ENCODE peak calls at places on chromosomes 2 and 18, in five cellular contexts. S is AG10803, G is astrocyte of the spinal cord, H is epithelial cell of esophagus, Y is cardiac muscle cell. X is an unnamed sample.

GRCh38 chr2:195318440-195319111 is 338.4 kb upstream of the SLC39A10 start:
- DNase-seq in S (peak), G (peak), H (peak), Y (peak), X (no peak)

GRCh38 chr2:24317491-24317920 is 42.8 kb downstream of the ITSN2 start:
- DNase-seq in S (peak), G (no peak), H (no peak), Y (peak), X (no peak)

GRCh38 chr18:76401496-76401895 is 93.5 kb downstream of the ZNF516 start:
- DNase-seq in S (no peak), G (no peak), H (no peak), Y (no peak), X (no peak)

GRCh38 chr2:129187379-129187778 is 792.1 kb upstream of the RAB6C start:
- DNase-seq in S (no peak), G (no peak), H (no peak), Y (no peak), X (no peak)

GRCh38 chr2:233807966-233808892 is 30.1 kb downstream of the MROH2A start:
- DNase-seq in S (no peak), G (no peak), H (no peak), Y (no peak), X (no peak)

GRCh38 chr18:79566841-79567370 is 112.7 kb upstream of the CTDP1 start:
- DNase-seq in S (no peak), G (no peak), H (peak), Y (no peak), X (no peak)

GRCh38 chr2:13009027-13009426 is 292.3 kb downstream of the TRIB2 start:
- DNase-seq in S (peak), G (peak), H (peak), Y (peak), X (no peak)

GRCh38 chr2:215620528-215620927 is 184.7 kb upstream of the FN1 start:
- DNase-seq in S (no peak), G (no peak), H (no peak), Y (no peak), X (no peak)

GRCh38 chr2:57740905-57741304 is 305.7 kb upstream of the VRK2 start:
- DNase-seq in S (no peak), G (no peak), H (no peak), Y (no peak), X (no peak)

GRCh38 chr2:27097341-27097740 is 10.8 kb downstream of the KHK start:
- DNase-seq in S (no peak), G (no peak), H (no peak), Y (no peak), X (no peak)

GRCh38 chr2:27096748-27097297 is 10.3 kb downstream of the KHK start:
- DNase-seq in S (no peak), G (no peak), H (no peak), Y (no peak), X (no peak)

GRCh38 chr2:27102329-27102728 is 15.8 kb downstream of the KHK start:
- DNase-seq in S (no peak), G (no peak), H (no peak), Y (no peak), X (no peak)

GRCh38 chr2:27099334-27099955 is 12.9 kb downstream of the KHK start:
- DNase-seq in S (no peak), G (no peak), H (no peak), Y (no peak), X (no peak)

DNA sequence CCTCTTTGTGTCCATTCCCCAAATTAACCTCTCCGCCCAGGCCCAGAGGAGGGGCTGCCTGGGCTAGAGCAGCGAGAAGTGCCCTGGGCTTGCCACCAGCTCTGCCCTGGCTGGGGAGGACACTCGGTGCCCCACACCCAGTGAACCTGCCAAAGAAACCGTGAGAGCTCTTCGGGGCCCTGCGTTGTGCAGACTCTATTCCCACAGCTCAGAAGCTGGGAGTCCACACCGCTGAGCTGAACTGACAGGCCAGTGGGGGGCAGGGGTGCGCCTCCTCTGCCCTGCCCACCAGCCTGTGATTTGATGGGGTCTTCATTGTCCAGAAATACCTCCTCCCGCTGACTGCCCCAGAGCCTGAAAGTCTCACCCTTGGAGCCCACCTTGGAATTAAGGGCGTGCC is 13.5 kb downstream of the KHK start:
- DNase-seq in S (no peak), G (no peak), H (no peak), Y (no peak), X (no peak)
- TF ChIP-seq CTCF in S (no peak), G (no peak), H (no peak), Y (no peak), X (no peak)

DNA sequence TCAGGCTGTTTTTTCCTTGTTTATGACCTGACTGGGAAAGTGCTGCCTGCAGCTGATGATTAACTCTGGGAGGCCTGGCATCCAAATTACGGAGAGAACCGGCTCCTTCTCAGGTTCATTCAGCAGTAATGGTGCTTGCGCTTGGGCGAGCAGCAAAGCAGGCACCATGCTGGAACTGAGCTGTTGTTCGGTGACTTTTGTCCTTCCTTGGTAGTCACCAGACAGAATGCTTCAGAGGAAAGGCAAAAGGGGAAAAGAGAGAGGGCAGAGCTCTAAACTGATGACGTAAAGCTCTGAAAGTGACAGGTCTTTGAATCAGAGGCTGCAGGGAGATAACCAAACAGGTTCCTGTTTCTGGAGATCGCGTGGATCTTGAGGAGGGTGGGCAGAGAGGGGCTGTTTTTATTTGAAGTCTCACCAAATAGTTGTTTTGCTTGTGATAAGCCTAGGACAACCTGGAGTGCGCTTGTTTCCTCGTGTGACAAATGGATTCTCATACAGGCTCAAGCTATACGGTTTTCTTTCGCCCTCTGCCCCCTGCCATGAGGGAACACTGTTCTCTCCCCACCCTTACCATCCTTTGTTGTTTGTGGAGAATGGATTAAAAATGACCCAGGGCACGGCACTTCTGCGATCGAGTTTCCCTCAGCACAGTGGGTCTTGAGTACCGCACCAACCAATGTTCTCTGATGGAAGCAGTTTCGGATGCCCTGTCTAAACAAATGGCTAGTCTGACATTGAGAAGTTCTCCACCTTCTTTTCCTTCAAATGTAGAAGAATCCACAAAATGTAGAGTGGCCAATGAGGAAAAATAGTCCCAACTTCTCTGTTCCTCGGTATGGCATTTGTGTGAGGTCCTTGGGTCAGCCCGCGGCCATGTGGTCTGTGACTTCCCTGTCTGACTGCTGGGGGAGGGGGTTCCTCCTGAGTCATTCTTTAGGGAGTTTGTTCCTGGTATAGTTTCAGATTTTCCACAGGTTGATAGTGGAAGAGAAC is 1.3 kb downstream of the RASGRP3 start:
- DNase-seq in S (no peak), G (peak), H (peak), Y (no peak), X (no peak)
- H3K4me3 ChIP-seq in S (no peak), G (peak), H (no peak), Y (peak), X (no peak)

GRCh38 chr2:182240862-182241371 is 185.9 kb downstream of the PDE1A start:
- DNase-seq in S (peak), G (peak), H (peak), Y (peak), X (no peak)
- TF ChIP-seq CTCF in S (peak), G (peak), H (peak), Y (peak), X (peak)

GRCh38 chr2:2579814-2580213 is 248.7 kb upstream of the MYT1L start:
- DNase-seq in S (no peak), G (no peak), H (no peak), Y (no peak), X (no peak)

GRCh38 chr2:2574401-2575184 is 243.5 kb upstream of the MYT1L start:
- DNase-seq in S (no peak), G (no peak), H (no peak), Y (no peak), X (no peak)

GRCh38 chr2:2580341-2580740 is 249.3 kb upstream of the MYT1L start:
- DNase-seq in S (no peak), G (no peak), H (no peak), Y (no peak), X (no peak)

GRCh38 chr2:2575870-2576386 is 244.9 kb upstream of the MYT1L start:
- DNase-seq in S (no peak), G (no peak), H (no peak), Y (no peak), X (no peak)

DNA sequence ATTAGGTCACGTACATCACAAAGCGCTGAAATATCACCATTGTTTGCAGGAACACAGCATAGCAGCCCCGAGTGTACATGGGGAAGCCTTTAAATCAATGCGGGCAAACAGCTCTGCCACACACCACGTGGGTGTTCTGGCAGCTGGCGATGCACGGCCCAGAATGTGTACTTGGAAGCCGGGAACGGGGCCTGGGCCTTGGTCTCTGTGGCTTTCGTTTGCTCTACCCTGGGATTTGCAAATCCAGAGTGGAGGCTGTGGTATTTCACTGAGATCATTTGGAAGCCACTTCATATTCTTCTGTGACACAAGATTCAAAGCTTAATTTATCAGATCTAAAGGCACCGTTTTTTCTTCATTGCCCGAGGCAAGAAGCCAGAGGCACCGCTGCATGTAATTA is 246.3 kb upstream of the MYT1L start:
- DNase-seq in S (no peak), G (no peak), H (no peak), Y (no peak), X (no peak)
- H3K4me3 ChIP-seq in S (no peak), G (no peak), H (no peak), Y (no peak), X (no peak)

DNA sequence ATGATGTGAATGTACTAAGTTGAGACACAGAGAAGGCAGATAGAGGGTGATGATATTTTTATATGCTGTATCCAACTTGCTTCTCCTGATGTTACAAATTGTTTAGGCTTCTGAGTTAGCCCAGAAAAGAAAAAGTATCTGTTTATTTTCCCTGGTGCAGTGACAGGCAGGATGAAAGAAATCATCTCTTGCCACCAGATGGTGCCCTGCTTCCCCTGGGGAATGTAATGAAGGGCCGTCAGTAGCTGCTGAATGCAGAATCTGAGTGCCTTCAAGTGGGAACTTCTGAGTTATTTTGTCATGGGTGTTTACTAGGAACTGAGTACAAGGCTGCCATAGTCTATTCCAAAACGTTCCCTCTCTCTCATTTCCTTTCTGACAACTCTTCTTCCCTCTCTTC is 525.6 kb downstream of the MBD2 start:
- DNase-seq in S (peak), G (peak), H (peak), Y (peak), X (no peak)
- TF ChIP-seq CTCF in S (peak), G (peak), H (peak), Y (peak), X (peak)

DNA sequence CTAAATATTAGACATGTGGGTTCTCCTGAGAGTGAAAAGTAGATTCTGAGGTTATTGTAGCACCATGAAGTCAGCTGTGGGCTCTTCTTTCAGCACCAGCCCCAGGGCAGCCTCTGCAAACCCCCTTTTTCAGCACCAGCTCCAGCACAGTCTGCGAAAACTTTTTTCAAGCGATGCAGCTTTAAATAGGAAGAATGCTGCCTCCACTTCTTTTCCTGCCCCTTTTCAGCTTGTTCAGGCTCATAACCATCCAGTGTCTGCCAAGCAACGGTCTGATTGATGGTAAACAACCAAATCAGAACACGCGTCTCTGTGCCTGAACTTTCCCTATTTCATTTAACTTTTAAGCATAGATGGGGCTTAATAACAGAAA is at the start of gene COL5A2:
- DNase-seq in S (peak), G (peak), H (peak), Y (peak), X (peak)
- H3K4me3 ChIP-seq in S (peak), G (peak), H (peak), Y (peak), X (peak)

X was measured in AG09309.